ENCODE peak calls at places on chromosomes 13 and 19, in five cellular contexts. X is fibroblast of pulmonary artery, L is heart left ventricle, U is fibroblast of mammary gland, N is foreskin fibroblast. Q is an unnamed sample.
A peak's percentile ranks its signal among the peaks of the same experiment; 100 is the strongest.

GRCh38 chr13:48403151-48403631 is 9.7 kb downstream of the LPAR6 start:
- DNase-seq in X (peak; percentile 61), L (no peak), U (peak; percentile 45), N (peak; percentile 32), Q (peak; percentile 53)

GRCh38 chr13:47679391-47679790 is 321.7 kb downstream of the SUCLA2 start:
- DNase-seq in X (peak; percentile 77), L (no peak), U (peak; percentile 88), N (peak; percentile 59), Q (peak; percentile 66)

GRCh38 chr19:1906985-1907562 is 1.9 kb downstream of the ADAT3 start:
- DNase-seq in X (no peak), L (no peak), U (no peak), N (no peak), Q (no peak)

GRCh38 chr13:44004881-44005280 is 125.2 kb downstream of the LACC1 start:
- DNase-seq in X (peak; percentile 57), L (no peak), U (peak; percentile 67), N (peak; percentile 69), Q (peak; percentile 53)

GRCh38 chr13:42553098-42554046 is 20.6 kb upstream of the TNFSF11 start:
- DNase-seq in X (peak; percentile 64), L (no peak), U (peak; percentile 89), N (peak; percentile 86), Q (peak; percentile 53)

GRCh38 chr13:64912141-64912540 is 2318.0 kb downstream of the PCDH9 start:
- DNase-seq in X (peak; percentile 82), L (no peak), U (peak; percentile 30), N (peak; percentile 61), Q (peak; percentile 76)

GRCh38 chr19:40750035-40750284 is 317 bp downstream of the ACTMAP start:
- DNase-seq in X (no peak), L (no peak), U (no peak), N (no peak), Q (no peak)

GRCh38 chr13:33556828-33557227 is 261.1 kb upstream of the RFC3 start:
- DNase-seq in X (no peak), L (no peak), U (no peak), N (no peak), Q (no peak)

GRCh38 chr13:49098198-49098597 is 121.9 kb upstream of the MLNR start:
- DNase-seq in X (peak; percentile 98), L (peak; percentile 56), U (peak; percentile 98), N (peak; percentile 87), Q (peak; percentile 95)

GRCh38 chr19:33473644-33474305 is 47.8 kb downstream of the PEPD start:
- DNase-seq in X (peak; percentile 47), L (peak; percentile 6), U (peak; percentile 59), N (peak; percentile 51), Q (peak; percentile 69)

GRCh38 chr19:38727868-38728660 is 16.2 kb downstream of the CAPN12 start:
- DNase-seq in X (peak; percentile 89), L (peak; percentile 46), U (no peak), N (no peak), Q (peak; percentile 66)

GRCh38 chr19:17337675-17338439 is 504 bp downstream of the GTPBP3 start:
- DNase-seq in X (no peak), L (no peak), U (no peak), N (peak; percentile 65), Q (no peak)

GRCh38 chr19:35107541-35107939 is 8.1 kb upstream of the FXYD3 start:
- DNase-seq in X (peak; percentile 58), L (no peak), U (peak; percentile 56), N (peak; percentile 20), Q (peak; percentile 61)

GRCh38 chr13:44313674-44314073 is 60.0 kb upstream of the SERP2 start:
- DNase-seq in X (peak; percentile 63), L (no peak), U (peak; percentile 97), N (peak; percentile 90), Q (peak; percentile 46)

GRCh38 chr13:112931028-112931934 is 37.7 kb upstream of the MCF2L start:
- DNase-seq in X (peak; percentile 74), L (no peak), U (peak; percentile 72), N (peak; percentile 63), Q (peak; percentile 80)

GRCh38 chr13:93625536-93625935 is 398.9 kb downstream of the GPC6 start:
- DNase-seq in X (peak; percentile 29), L (no peak), U (peak; percentile 48), N (peak; percentile 4), Q (peak; percentile 22)

GRCh38 chr19:50926144-50926543 is 14.9 kb upstream of the KLK4 start:
- DNase-seq in X (no peak), L (no peak), U (no peak), N (no peak), Q (no peak)

GRCh38 chr13:110711778-110712070 is 1.8 kb upstream of the ING1 start:
- DNase-seq in X (peak; percentile 16), L (no peak), U (no peak), N (peak; percentile 55), Q (peak; percentile 21)

GRCh38 chr13:102591988-102592781 is 4.6 kb upstream of the TPP2 start:
- DNase-seq in X (peak; percentile 70), L (peak; percentile 68), U (peak; percentile 75), N (peak; percentile 93), Q (peak; percentile 78)

GRCh38 chr13:50366488-50367174 is 351.4 kb downstream of the KCNRG start:
- DNase-seq in X (no peak), L (no peak), U (no peak), N (no peak), Q (no peak)

GRCh38 chr19:33462112-33462726 is 59.4 kb downstream of the PEPD start:
- DNase-seq in X (no peak), L (no peak), U (no peak), N (no peak), Q (no peak)

DNA sequence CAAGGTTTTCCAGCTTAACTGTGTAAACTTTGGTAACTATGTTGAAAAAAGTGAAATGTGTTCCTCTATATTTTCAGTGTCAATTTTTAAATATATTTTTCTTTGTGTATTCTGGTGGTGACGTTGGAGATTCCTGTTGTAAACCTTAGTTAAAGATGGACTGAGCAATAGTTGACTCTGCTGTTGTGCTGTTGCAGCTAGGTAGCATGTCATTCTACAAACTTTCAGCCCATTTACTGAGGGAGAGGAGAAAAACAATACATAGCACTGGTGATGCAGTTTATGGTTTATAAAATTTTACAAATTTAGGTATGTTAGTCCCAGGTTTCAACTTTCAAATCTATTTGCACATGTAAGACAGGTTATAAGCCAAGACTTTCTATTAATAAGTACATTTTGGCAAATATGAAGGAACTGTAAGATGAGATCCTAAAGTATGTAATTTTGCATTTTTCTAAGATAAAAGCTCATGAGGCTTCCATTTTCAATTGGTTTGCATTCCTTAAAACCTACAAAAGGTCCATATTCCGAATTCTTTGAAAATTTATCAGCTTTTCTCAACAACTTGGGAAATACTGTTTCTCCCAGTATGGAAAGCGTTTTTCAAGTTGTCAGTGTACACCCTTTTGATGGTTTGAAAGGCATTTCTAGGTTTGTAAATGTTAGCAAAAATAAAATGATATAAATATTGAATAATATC is 1.5 kb downstream of the NDFIP2 start:
- DNase-seq in X (no peak), L (no peak), U (no peak), N (peak; percentile 25), Q (peak; percentile 39)
- H3K4me3 ChIP-seq in X (peak overlapping the region; percentile 91), L (peak overlapping the region; percentile 63), U (peak overlapping the region; percentile 88), N (peak overlapping the region; percentile 93), Q (peak overlapping the region; percentile 89)

GRCh38 chr13:28679628-28680027 is 20.7 kb downstream of the POMP start:
- DNase-seq in X (peak; percentile 47), L (no peak), U (peak; percentile 33), N (peak; percentile 28), Q (peak; percentile 43)

GRCh38 chr13:28680541-28680940 is 21.6 kb downstream of the POMP start:
- DNase-seq in X (no peak), L (no peak), U (no peak), N (no peak), Q (no peak)

GRCh38 chr13:28684257-28684656 is 25.3 kb downstream of the POMP start:
- DNase-seq in X (peak; percentile 14), L (no peak), U (no peak), N (no peak), Q (no peak)

DNA sequence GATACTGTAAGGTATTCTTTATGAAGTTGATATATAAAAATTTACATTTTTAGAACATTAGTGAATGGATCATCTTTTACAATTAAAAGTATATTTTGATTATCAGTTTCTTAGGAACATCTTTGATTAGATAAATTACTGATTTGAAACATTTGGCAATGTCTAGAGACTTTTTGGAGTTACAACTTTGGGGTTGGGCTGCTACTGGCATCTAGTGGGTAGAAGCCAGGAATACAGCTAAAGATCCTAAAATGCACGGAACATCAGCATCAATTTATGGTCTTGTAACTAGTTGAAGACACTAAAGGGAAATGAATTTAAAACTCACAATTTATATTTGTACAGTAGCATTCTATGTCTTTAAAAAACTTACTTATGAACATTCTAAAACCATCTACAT is 19.9 kb downstream of the POMP start:
- DNase-seq in X (peak; percentile 23), L (no peak), U (peak; percentile 13), N (peak; percentile 54), Q (no peak)
- TF ChIP-seq CTCF in X (peak; percentile 26), L (peak; percentile 18), U (peak; percentile 23), N (peak; percentile 29), Q (peak; percentile 22)

GRCh38 chr19:15317392-15318011 is 14.8 kb downstream of the BRD4 start:
- DNase-seq in X (peak; percentile 49), L (no peak), U (no peak), N (peak; percentile 17), Q (peak; percentile 56)
- H3K4me3 ChIP-seq in X (no peak overlapping the region), L (no peak overlapping the region), U (no peak overlapping the region), N (no peak overlapping the region), Q (no peak overlapping the region)

DNA sequence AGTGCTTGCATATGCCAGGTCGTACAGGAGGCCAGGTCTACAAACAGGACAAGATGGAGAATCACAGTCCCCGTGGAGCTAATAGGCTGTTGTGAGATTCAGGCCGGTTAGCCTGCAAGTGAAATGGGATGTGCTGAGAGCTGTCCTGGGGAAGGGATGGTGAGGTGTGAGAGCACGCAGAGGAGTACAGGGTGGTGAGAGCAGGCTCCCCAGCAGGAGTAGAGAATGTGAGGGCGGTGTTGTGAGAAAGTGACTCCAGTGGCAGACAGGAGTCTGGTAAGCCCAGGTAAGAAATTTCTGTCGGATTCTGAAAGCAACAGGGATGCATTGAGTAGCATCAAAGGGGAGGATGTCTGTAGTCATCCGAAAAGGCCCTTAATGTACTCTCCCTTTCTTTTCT is 50.7 kb upstream of the GPR183 start:
- DNase-seq in X (peak; percentile 3), L (no peak), U (no peak), N (no peak), Q (no peak)
- TF ChIP-seq CTCF in X (no peak), L (no peak), U (no peak), N (no peak), Q (no peak)

DNA sequence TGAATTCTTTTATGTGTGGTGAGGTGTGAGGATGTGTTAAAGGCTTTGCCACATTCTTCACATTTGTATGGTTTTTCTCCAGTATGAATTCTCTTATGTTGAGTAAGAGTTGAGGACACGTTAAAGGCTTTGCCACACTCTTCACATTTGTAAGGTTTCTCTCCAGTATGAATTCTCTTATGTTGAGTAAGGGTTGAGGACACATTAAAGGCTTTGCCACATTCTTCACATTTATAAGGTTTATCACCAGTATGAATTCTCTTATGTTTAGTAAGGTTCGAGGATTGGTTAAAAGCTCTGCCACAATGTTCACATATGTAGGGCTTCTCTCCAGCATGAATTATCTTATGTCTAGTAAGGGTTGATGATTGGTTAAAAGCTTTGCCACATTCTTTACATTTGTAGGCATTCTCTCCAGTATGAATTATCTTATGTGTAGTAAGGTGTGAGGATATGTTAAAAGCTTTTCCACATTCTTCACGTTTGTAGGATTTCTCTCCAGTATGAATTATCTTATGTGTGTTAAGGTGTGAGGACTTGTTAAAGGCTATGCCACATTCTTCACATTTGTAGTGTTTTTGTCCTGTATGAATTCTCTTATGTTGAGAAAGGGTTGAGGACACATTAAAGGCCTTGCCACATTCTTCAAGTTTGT is 27.1 kb downstream of the ZNF724 start:
- DNase-seq in X (no peak), L (no peak), U (peak; percentile 4), N (no peak), Q (no peak)
- H3K4me3 ChIP-seq in X (no peak overlapping the region), L (no peak overlapping the region), U (no peak overlapping the region), N (no peak overlapping the region), Q (no peak overlapping the region)